ENCODE peak calls at places on chromosomes 4 and X, in nine cellular contexts. One of them, this sample, is unnamed.
A peak's percentile ranks its signal among the peaks of the same experiment; 100 is the strongest.

GRCh38 chr4:53899544-53900274 is 164.7 kb downstream of the CHIC2 start:
- DNase-seq in GM06990: no peak
- DNase-seq in fibroblast of the aortic adventitia: peak; percentile 98
- DNase-seq in astrocyte of the cerebellum: peak; percentile 16
- DNase-seq in HFF-Myc: peak; percentile 78
- DNase-seq in lower leg skin: no peak
- DNase-seq in left lung: no peak
- DNase-seq in heart left ventricle: no peak
- DNase-seq in AG10803: peak; percentile 94
- DNase-seq in this sample: no peak

GRCh38 chr4:40314951-40315350 is 20.2 kb upstream of the CHRNA9 start:
- DNase-seq in fibroblast of the aortic adventitia: no peak
- DNase-seq in astrocyte of the cerebellum: no peak
- DNase-seq in HFF-Myc: no peak
- DNase-seq in AG10803: no peak
- DNase-seq in lower leg skin: no peak
- DNase-seq in heart left ventricle: no peak
- DNase-seq in GM06990: no peak
- DNase-seq in left lung: no peak
- DNase-seq in this sample: peak; percentile 54

GRCh38 chr4:4410271-4410670 is 23.4 kb downstream of the NSG1 start:
- DNase-seq in heart left ventricle: peak; percentile 5
- DNase-seq in fibroblast of the aortic adventitia: no peak
- DNase-seq in HFF-Myc: no peak
- DNase-seq in GM06990: no peak
- DNase-seq in left lung: no peak
- DNase-seq in lower leg skin: no peak
- DNase-seq in AG10803: no peak
- DNase-seq in astrocyte of the cerebellum: no peak
- DNase-seq in this sample: no peak

GRCh38 chr4:56757821-56758400 is 63.6 kb downstream of the SPINK2 start:
- DNase-seq in left lung: peak; percentile 76
- DNase-seq in lower leg skin: no peak
- DNase-seq in heart left ventricle: no peak
- DNase-seq in GM06990: peak; percentile 80
- DNase-seq in fibroblast of the aortic adventitia: peak; percentile 65
- DNase-seq in astrocyte of the cerebellum: peak; percentile 57
- DNase-seq in HFF-Myc: peak; percentile 82
- DNase-seq in AG10803: peak; percentile 87
- DNase-seq in this sample: peak; percentile 94

GRCh38 chr4:129908117-129908516 is 812.2 kb downstream of the C4orf33 start:
- DNase-seq in GM06990: no peak
- DNase-seq in left lung: no peak
- DNase-seq in fibroblast of the aortic adventitia: no peak
- DNase-seq in astrocyte of the cerebellum: no peak
- DNase-seq in HFF-Myc: no peak
- DNase-seq in lower leg skin: no peak
- DNase-seq in AG10803: no peak
- DNase-seq in heart left ventricle: no peak
- DNase-seq in this sample: no peak

GRCh38 chr4:37826282-37827029 is at the start of gene PGM2:
- DNase-seq in HFF-Myc: peak; percentile 36
- DNase-seq in left lung: peak; percentile 99
- DNase-seq in fibroblast of the aortic adventitia: peak; percentile 75
- DNase-seq in AG10803: peak; percentile 65
- DNase-seq in heart left ventricle: peak; percentile 93
- DNase-seq in GM06990: peak; percentile 93
- DNase-seq in astrocyte of the cerebellum: peak; percentile 51
- DNase-seq in lower leg skin: peak; percentile 97
- DNase-seq in this sample: peak; percentile 91

GRCh38 chr4:6017030-6017429 is 1.2 kb downstream of the C4orf50 start:
- DNase-seq in fibroblast of the aortic adventitia: no peak
- DNase-seq in left lung: no peak
- DNase-seq in HFF-Myc: no peak
- DNase-seq in AG10803: no peak
- DNase-seq in GM06990: no peak
- DNase-seq in astrocyte of the cerebellum: no peak
- DNase-seq in heart left ventricle: no peak
- DNase-seq in lower leg skin: no peak
- DNase-seq in this sample: no peak

GRCh38 chr4:10977534-10977933 is 293.0 kb upstream of the CLNK start:
- DNase-seq in heart left ventricle: no peak
- DNase-seq in astrocyte of the cerebellum: no peak
- DNase-seq in HFF-Myc: no peak
- DNase-seq in lower leg skin: no peak
- DNase-seq in left lung: no peak
- DNase-seq in GM06990: no peak
- DNase-seq in fibroblast of the aortic adventitia: no peak
- DNase-seq in AG10803: no peak
- DNase-seq in this sample: no peak

GRCh38 chr4:185656467-185656890 is 121.2 kb upstream of the PDLIM3 start:
- DNase-seq in fibroblast of the aortic adventitia: peak; percentile 67
- DNase-seq in astrocyte of the cerebellum: peak; percentile 38
- DNase-seq in lower leg skin: no peak
- DNase-seq in HFF-Myc: no peak
- DNase-seq in AG10803: peak; percentile 58
- DNase-seq in left lung: no peak
- DNase-seq in GM06990: no peak
- DNase-seq in heart left ventricle: peak; percentile 71
- DNase-seq in this sample: peak; percentile 39

GRCh38 chr4:86848732-86849617 is at the start of gene SLC10A6:
- DNase-seq in left lung: no peak
- DNase-seq in lower leg skin: no peak
- DNase-seq in heart left ventricle: no peak
- DNase-seq in AG10803: peak; percentile 49
- DNase-seq in HFF-Myc: no peak
- DNase-seq in fibroblast of the aortic adventitia: no peak
- DNase-seq in GM06990: no peak
- DNase-seq in astrocyte of the cerebellum: no peak
- DNase-seq in this sample: peak; percentile 34

GRCh38 chr4:74104145-74104544 is 5.2 kb upstream of the CXCL2 start:
- DNase-seq in left lung: no peak
- DNase-seq in GM06990: no peak
- DNase-seq in astrocyte of the cerebellum: no peak
- DNase-seq in fibroblast of the aortic adventitia: peak; percentile 82
- DNase-seq in AG10803: no peak
- DNase-seq in lower leg skin: no peak
- DNase-seq in HFF-Myc: no peak
- DNase-seq in heart left ventricle: no peak
- DNase-seq in this sample: no peak

GRCh38 chrX:71565634-71566033 is 12.6 kb upstream of the GCNA start:
- DNase-seq in fibroblast of the aortic adventitia: peak; percentile 30
- DNase-seq in left lung: no peak
- DNase-seq in heart left ventricle: no peak
- DNase-seq in lower leg skin: no peak
- DNase-seq in astrocyte of the cerebellum: no peak
- DNase-seq in AG10803: no peak
- DNase-seq in GM06990: no peak
- DNase-seq in HFF-Myc: no peak
- DNase-seq in this sample: no peak

GRCh38 chrX:154516655-154517100 is 646 bp upstream of the FAM3A start:
- DNase-seq in astrocyte of the cerebellum: peak; percentile 28
- DNase-seq in lower leg skin: no peak
- DNase-seq in left lung: no peak
- DNase-seq in AG10803: peak; percentile 56
- DNase-seq in HFF-Myc: no peak
- DNase-seq in heart left ventricle: peak; percentile 57
- DNase-seq in fibroblast of the aortic adventitia: peak; percentile 88
- DNase-seq in GM06990: no peak
- DNase-seq in this sample: no peak

DNA sequence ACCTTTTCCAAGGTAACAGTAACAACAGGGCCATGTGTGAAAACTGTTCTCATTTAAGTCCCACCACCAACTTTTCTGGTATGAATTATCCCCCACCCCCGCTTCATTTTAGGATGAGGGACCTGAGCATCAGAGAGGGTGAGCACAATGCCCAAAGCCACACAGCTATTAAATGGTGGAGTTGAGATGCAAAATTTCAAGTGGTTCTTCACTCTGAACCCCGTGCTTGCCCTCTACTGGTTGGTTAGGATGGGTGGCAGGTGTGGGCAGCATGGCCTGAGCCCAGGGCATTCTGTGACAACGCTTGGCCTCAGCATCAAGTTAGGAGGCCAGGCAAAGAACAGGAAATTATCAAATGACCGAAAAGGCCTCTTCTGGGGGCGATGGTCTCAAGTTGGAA is 33.5 kb downstream of the MED28 start:
- DNase-seq in fibroblast of the aortic adventitia: no peak
- DNase-seq in lower leg skin: no peak
- DNase-seq in astrocyte of the cerebellum: no peak
- DNase-seq in left lung: no peak
- DNase-seq in HFF-Myc: no peak
- DNase-seq in GM06990: no peak
- DNase-seq in heart left ventricle: no peak
- DNase-seq in AG10803: no peak
- DNase-seq in this sample: no peak
- TF ChIP-seq CTCF in fibroblast of the aortic adventitia: no peak
- TF ChIP-seq CTCF in lower leg skin: no peak
- TF ChIP-seq CTCF in astrocyte of the cerebellum: no peak
- TF ChIP-seq CTCF in left lung: no peak
- TF ChIP-seq CTCF in HFF-Myc: peak; percentile 12
- TF ChIP-seq CTCF in GM06990: peak; percentile 22
- TF ChIP-seq CTCF in heart left ventricle: no peak
- TF ChIP-seq CTCF in AG10803: no peak
- TF ChIP-seq CTCF in this sample: no peak

DNA sequence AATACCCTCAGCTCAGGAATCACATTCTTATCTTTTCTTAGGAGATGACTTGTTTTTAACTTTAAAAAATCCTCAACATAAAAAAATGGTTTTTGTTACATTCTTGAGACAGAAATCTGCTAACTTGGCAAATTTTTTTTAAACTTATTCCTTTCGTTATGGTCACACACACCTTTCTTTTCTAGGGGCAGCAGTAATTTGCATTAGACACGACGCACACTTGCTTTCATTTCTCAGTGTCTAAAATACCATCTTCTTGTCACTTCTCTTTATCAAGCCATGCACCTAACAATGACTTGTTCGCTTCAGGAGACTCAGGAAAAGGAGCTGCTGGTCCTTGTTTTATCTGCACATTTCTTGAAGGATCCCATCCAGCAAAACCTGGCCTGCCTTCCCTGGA is 112.6 kb upstream of the TBL1X start:
- DNase-seq in HFF-Myc: no peak
- DNase-seq in GM06990: no peak
- DNase-seq in left lung: no peak
- DNase-seq in fibroblast of the aortic adventitia: no peak
- DNase-seq in AG10803: no peak
- DNase-seq in lower leg skin: no peak
- DNase-seq in heart left ventricle: no peak
- DNase-seq in astrocyte of the cerebellum: no peak
- DNase-seq in this sample: no peak
- H3K4me3 ChIP-seq in HFF-Myc: no peak overlapping the region
- H3K4me3 ChIP-seq in GM06990: peak overlapping the region; percentile 32
- H3K4me3 ChIP-seq in left lung: no peak overlapping the region
- H3K4me3 ChIP-seq in fibroblast of the aortic adventitia: no peak overlapping the region
- H3K4me3 ChIP-seq in AG10803: no peak overlapping the region
- H3K4me3 ChIP-seq in lower leg skin: no peak overlapping the region
- H3K4me3 ChIP-seq in heart left ventricle: no peak overlapping the region
- H3K4me3 ChIP-seq in astrocyte of the cerebellum: no peak overlapping the region
- H3K4me3 ChIP-seq in this sample: no peak overlapping the region

GRCh38 chr4:68119921-68120320 is 9.7 kb downstream of the TMPRSS11F start:
- DNase-seq in GM06990: no peak
- DNase-seq in HFF-Myc: no peak
- DNase-seq in fibroblast of the aortic adventitia: no peak
- DNase-seq in heart left ventricle: no peak
- DNase-seq in lower leg skin: no peak
- DNase-seq in left lung: no peak
- DNase-seq in astrocyte of the cerebellum: no peak
- DNase-seq in AG10803: no peak
- DNase-seq in this sample: no peak

GRCh38 chr4:68124262-68124661 is 5.4 kb downstream of the TMPRSS11F start:
- DNase-seq in left lung: no peak
- DNase-seq in AG10803: no peak
- DNase-seq in heart left ventricle: no peak
- DNase-seq in lower leg skin: no peak
- DNase-seq in astrocyte of the cerebellum: no peak
- DNase-seq in GM06990: no peak
- DNase-seq in HFF-Myc: no peak
- DNase-seq in fibroblast of the aortic adventitia: no peak
- DNase-seq in this sample: no peak

DNA sequence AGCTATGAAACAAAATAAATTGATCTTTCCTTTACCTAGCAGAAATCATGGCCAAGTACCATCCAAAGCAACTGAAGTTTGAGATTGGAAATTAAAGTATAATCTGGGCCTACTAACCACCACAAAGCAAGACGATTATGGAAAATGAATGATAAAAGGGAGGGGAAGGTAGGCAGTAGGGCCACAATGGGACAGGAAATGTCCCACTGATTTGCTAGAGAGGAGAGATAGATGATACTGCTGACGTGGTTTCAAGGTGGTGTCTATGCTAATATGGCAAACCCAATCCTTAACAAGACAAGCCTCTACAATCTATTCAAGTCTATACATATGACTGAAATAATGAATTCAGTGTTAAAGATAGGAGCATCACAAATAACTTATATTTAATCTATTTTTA is 6.1 kb downstream of the TMPRSS11F start:
- DNase-seq in GM06990: no peak
- DNase-seq in left lung: no peak
- DNase-seq in AG10803: no peak
- DNase-seq in heart left ventricle: no peak
- DNase-seq in HFF-Myc: no peak
- DNase-seq in lower leg skin: no peak
- DNase-seq in astrocyte of the cerebellum: no peak
- DNase-seq in fibroblast of the aortic adventitia: no peak
- DNase-seq in this sample: no peak
- TF ChIP-seq CTCF in GM06990: no peak
- TF ChIP-seq CTCF in left lung: no peak
- TF ChIP-seq CTCF in AG10803: no peak
- TF ChIP-seq CTCF in heart left ventricle: no peak
- TF ChIP-seq CTCF in HFF-Myc: no peak
- TF ChIP-seq CTCF in lower leg skin: no peak
- TF ChIP-seq CTCF in astrocyte of the cerebellum: no peak
- TF ChIP-seq CTCF in fibroblast of the aortic adventitia: no peak
- TF ChIP-seq CTCF in this sample: no peak

GRCh38 chrX:56787734-56788152 is 58.7 kb downstream of the NBDY start:
- DNase-seq in AG10803: no peak
- DNase-seq in astrocyte of the cerebellum: no peak
- DNase-seq in left lung: no peak
- DNase-seq in fibroblast of the aortic adventitia: no peak
- DNase-seq in heart left ventricle: no peak
- DNase-seq in GM06990: no peak
- DNase-seq in HFF-Myc: no peak
- DNase-seq in lower leg skin: peak; percentile 36
- DNase-seq in this sample: no peak

GRCh38 chrX:56788229-56788628 is 59.2 kb downstream of the NBDY start:
- DNase-seq in HFF-Myc: no peak
- DNase-seq in left lung: no peak
- DNase-seq in heart left ventricle: no peak
- DNase-seq in AG10803: no peak
- DNase-seq in astrocyte of the cerebellum: no peak
- DNase-seq in lower leg skin: peak; percentile 56
- DNase-seq in fibroblast of the aortic adventitia: peak; percentile 80
- DNase-seq in GM06990: no peak
- DNase-seq in this sample: no peak

GRCh38 chrX:56786889-56787733 is 58.1 kb downstream of the NBDY start:
- DNase-seq in heart left ventricle: no peak
- DNase-seq in AG10803: no peak
- DNase-seq in GM06990: no peak
- DNase-seq in HFF-Myc: no peak
- DNase-seq in astrocyte of the cerebellum: no peak
- DNase-seq in left lung: no peak
- DNase-seq in lower leg skin: peak; percentile 59
- DNase-seq in fibroblast of the aortic adventitia: no peak
- DNase-seq in this sample: no peak

GRCh38 chrX:56789518-56790070 is 60.6 kb downstream of the NBDY start:
- DNase-seq in left lung: no peak
- DNase-seq in AG10803: no peak
- DNase-seq in HFF-Myc: no peak
- DNase-seq in fibroblast of the aortic adventitia: no peak
- DNase-seq in GM06990: no peak
- DNase-seq in heart left ventricle: no peak
- DNase-seq in astrocyte of the cerebellum: no peak
- DNase-seq in lower leg skin: peak; percentile 46
- DNase-seq in this sample: no peak

GRCh38 chrX:56788717-56789122 is 59.7 kb downstream of the NBDY start:
- DNase-seq in fibroblast of the aortic adventitia: peak; percentile 84
- DNase-seq in left lung: no peak
- DNase-seq in AG10803: no peak
- DNase-seq in GM06990: no peak
- DNase-seq in HFF-Myc: no peak
- DNase-seq in lower leg skin: peak; percentile 85
- DNase-seq in astrocyte of the cerebellum: no peak
- DNase-seq in heart left ventricle: no peak
- DNase-seq in this sample: no peak
- H3K4me3 ChIP-seq in fibroblast of the aortic adventitia: peak overlapping the region; percentile 39
- H3K4me3 ChIP-seq in left lung: no peak overlapping the region
- H3K4me3 ChIP-seq in AG10803: no peak overlapping the region
- H3K4me3 ChIP-seq in GM06990: no peak overlapping the region
- H3K4me3 ChIP-seq in HFF-Myc: no peak overlapping the region
- H3K4me3 ChIP-seq in lower leg skin: no peak overlapping the region
- H3K4me3 ChIP-seq in astrocyte of the cerebellum: no peak overlapping the region
- H3K4me3 ChIP-seq in heart left ventricle: no peak overlapping the region
- H3K4me3 ChIP-seq in this sample: no peak overlapping the region